ENCODE peak calls at places on chromosomes 13 and 19, in eight cellular contexts. Q is left ventricle myocardium inferior, T is adrenal gland, D is cardiac muscle cell, S is mucosa of descending colon, U is Peyer's patch, K is ovary, X is thoracic aorta. J is an unnamed sample.

GRCh38 chr13:96984061-96984508 is 10.2 kb downstream of the OXGR1 start:
- DNase-seq in Q (no peak), T (peak; percentile 68), D (peak; percentile 23), S (peak; percentile 72), U (no peak), K (no peak), X (no peak), J (peak; percentile 75)

GRCh38 chr13:33536639-33537425 is 251.3 kb upstream of the STARD13 start:
- DNase-seq in Q (no peak), T (no peak), D (no peak), S (no peak), U (no peak), K (no peak), X (no peak), J (no peak)

GRCh38 chr13:47148543-47148942 is 251.7 kb upstream of the HTR2A start:
- DNase-seq in Q (no peak), T (no peak), D (no peak), S (no peak), U (no peak), K (no peak), X (no peak), J (no peak)

GRCh38 chr19:50723069-50723468 is at the start of gene CLEC11A:
- DNase-seq in Q (peak; percentile 72), T (no peak), D (peak; percentile 91), S (peak; percentile 61), U (no peak), K (peak; percentile 40), X (no peak), J (no peak)

GRCh38 chr19:50975766-50976165 is 6.4 kb upstream of the KLK6 start:
- DNase-seq in Q (no peak), T (no peak), D (no peak), S (no peak), U (no peak), K (no peak), X (no peak), J (no peak)

GRCh38 chr19:45777395-45777961 is 4.8 kb downstream of the DMPK start:
- DNase-seq in Q (no peak), T (no peak), D (no peak), S (no peak), U (no peak), K (no peak), X (no peak), J (no peak)

GRCh38 chr19:43780706-43781525 is at the start of gene KCNN4:
- DNase-seq in Q (no peak), T (no peak), D (no peak), S (peak; percentile 89), U (peak; percentile 86), K (no peak), X (no peak), J (no peak)

GRCh38 chr13:77386880-77387606 is 60.1 kb upstream of the MYCBP2 start:
- DNase-seq in Q (no peak), T (no peak), D (peak; percentile 50), S (no peak), U (no peak), K (no peak), X (peak; percentile 19), J (no peak)

GRCh38 chr19:49559928-49560327 is 20.4 kb downstream of the NOSIP start:
- DNase-seq in Q (no peak), T (no peak), D (no peak), S (no peak), U (no peak), K (no peak), X (no peak), J (no peak)

GRCh38 chr13:28532226-28533048 is 37.5 kb upstream of the FLT1 start:
- DNase-seq in Q (peak; percentile 53), T (peak; percentile 32), D (peak; percentile 36), S (peak; percentile 53), U (no peak), K (no peak), X (no peak), J (peak; percentile 69)

GRCh38 chr13:110397445-110397844 is 90.4 kb downstream of the COL4A2 start:
- DNase-seq in Q (no peak), T (no peak), D (peak; percentile 90), S (no peak), U (no peak), K (peak; percentile 42), X (no peak), J (no peak)

GRCh38 chr13:30355405-30355741 is 48.0 kb upstream of the KATNAL1 start:
- DNase-seq in Q (no peak), T (peak; percentile 16), D (no peak), S (no peak), U (peak; percentile 61), K (no peak), X (no peak), J (peak; percentile 37)

GRCh38 chr19:46610413-46610775 is 9.3 kb downstream of the CALM3 start:
- DNase-seq in Q (peak; percentile 12), T (peak; percentile 15), D (no peak), S (peak; percentile 10), U (peak; percentile 13), K (no peak), X (no peak), J (no peak)

GRCh38 chr19:49556412-49557398 is 23.7 kb downstream of the NOSIP start:
- DNase-seq in Q (no peak), T (peak; percentile 82), D (no peak), S (peak; percentile 68), U (no peak), K (no peak), X (no peak), J (no peak)

GRCh38 chr13:113759525-113760137 is 605 bp downstream of the TMEM255B start:
- DNase-seq in Q (no peak), T (peak; percentile 44), D (peak; percentile 23), S (peak; percentile 51), U (no peak), K (peak; percentile 24), X (no peak), J (peak; percentile 84)

GRCh38 chr19:17784201-17785008 is 10.5 kb upstream of the B3GNT3 start:
- DNase-seq in Q (peak; percentile 49), T (peak; percentile 75), D (peak; percentile 79), S (no peak), U (peak; percentile 72), K (peak; percentile 63), X (no peak), J (peak; percentile 55)

GRCh38 chr13:91154553-91154952 is 192.9 kb upstream of the MIR17HG start:
- DNase-seq in Q (no peak), T (no peak), D (no peak), S (no peak), U (no peak), K (no peak), X (no peak), J (no peak)

GRCh38 chr13:32914686-32915085 is 101.5 kb upstream of the KL start:
- DNase-seq in Q (no peak), T (no peak), D (no peak), S (no peak), U (no peak), K (no peak), X (no peak), J (no peak)

GRCh38 chr13:49714757-49715156 is 23.5 kb upstream of the EBPL start:
- DNase-seq in Q (no peak), T (no peak), D (no peak), S (no peak), U (no peak), K (no peak), X (no peak), J (no peak)

GRCh38 chr13:49716615-49717014 is 25.3 kb upstream of the EBPL start:
- DNase-seq in Q (no peak), T (no peak), D (no peak), S (no peak), U (no peak), K (no peak), X (no peak), J (no peak)

DNA sequence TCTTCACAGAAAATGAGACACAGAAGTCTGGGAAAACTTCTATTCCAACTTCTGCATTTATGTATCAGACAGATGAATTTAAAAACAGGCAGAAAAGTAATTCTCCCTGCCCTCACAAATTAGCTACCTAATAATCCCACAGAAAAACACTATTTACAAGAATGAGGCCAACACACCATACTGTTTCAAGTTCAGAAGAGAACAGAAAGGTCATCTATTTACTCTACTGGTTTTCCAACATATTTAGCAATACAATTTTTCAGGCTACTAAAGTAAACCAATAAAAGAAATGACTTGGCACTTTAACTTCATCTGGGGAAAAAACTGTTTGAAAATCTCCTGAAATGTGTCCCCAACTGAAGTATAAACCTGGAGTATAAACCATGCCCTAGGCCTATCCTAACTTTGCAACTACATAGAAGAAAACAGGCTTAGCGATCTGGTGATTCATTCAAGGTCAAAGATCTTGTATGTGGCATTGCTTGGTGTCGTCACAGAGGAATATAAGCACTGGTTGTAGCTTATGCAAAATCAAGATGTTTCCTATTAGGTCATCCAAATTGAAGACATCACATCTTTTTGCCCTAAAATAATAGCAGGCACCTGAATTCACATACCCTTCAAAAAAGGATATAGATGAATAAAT is 20.1 kb upstream of the EBPL start:
- DNase-seq in Q (no peak), T (no peak), D (peak; percentile 79), S (no peak), U (no peak), K (no peak), X (no peak), J (peak; percentile 44)
- H3K36me3 ChIP-seq in Q (peaks cover 67% of the 10 kb centered on the region), T (no peaks in the 10 kb centered on the region), D (peaks cover 20% of the 10 kb centered on the region), S (no peaks in the 10 kb centered on the region), U (no peaks in the 10 kb centered on the region), K (no peaks in the 10 kb centered on the region), X (peaks cover 10% of the 10 kb centered on the region), J (peaks cover 2% of the 10 kb centered on the region)

GRCh38 chr19:30647891-30648290 is 275.7 kb downstream of the ZNF536 start:
- DNase-seq in Q (no peak), T (no peak), D (no peak), S (no peak), U (no peak), K (no peak), X (no peak), J (no peak)
- TF ChIP-seq CTCF in Q (no peak), T (no peak), D (no peak), S (no peak), U (no peak), K (no peak), X (no peak), J (no peak)

DNA sequence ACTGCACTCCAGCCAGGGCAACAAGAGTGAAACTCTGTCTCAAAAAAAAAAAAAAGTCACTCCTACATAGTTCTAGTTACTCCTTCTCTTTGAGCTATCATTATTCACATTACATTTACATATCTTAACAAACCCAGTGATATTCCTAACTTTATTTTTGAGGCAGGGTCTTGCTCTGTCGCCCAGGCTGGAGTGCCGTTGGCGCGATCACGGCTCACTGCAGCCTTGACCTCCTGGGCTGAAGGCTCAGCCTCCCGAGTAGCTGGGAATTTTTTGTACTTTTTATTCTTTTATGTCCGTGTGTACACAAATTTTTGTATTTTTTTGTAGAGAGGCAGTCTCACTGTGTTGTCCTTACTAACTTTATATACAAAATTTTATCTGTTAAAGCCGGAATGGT is 587 bp upstream of the RPS15 start:
- DNase-seq in Q (no peak), T (no peak), D (no peak), S (no peak), U (no peak), K (no peak), X (no peak), J (no peak)
- H3K36me3 ChIP-seq in Q (peaks cover 64% of the 10 kb centered on the region), T (no peaks in the 10 kb centered on the region), D (peaks cover 24% of the 10 kb centered on the region), S (peaks cover 9% of the 10 kb centered on the region), U (no peaks in the 10 kb centered on the region), K (no peaks in the 10 kb centered on the region), X (peaks cover 48% of the 10 kb centered on the region), J (peaks cover 7% of the 10 kb centered on the region)

DNA sequence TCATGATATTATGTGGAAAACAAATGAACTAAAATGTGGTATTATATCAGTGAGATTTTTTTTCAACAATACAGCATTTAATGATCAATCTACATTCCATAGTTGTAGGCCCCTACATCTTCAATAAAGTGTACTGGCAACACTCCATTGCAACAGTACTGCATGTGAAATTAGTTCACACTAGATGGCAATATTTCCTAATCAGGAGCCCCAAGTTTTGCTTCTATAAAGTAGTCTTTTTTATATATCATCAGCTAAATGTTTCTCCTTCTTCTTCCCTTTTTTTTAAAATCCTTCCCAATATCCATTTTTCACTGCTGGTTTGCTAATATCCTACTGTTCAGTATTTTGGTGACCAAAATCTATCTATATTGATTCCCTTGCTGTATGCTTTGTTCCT is 528.3 kb upstream of the ATXN8OS start:
- DNase-seq in Q (no peak), T (no peak), D (no peak), S (no peak), U (no peak), K (no peak), X (no peak), J (no peak)
- TF ChIP-seq CTCF in Q (no peak), T (no peak), D (no peak), S (no peak), U (no peak), K (no peak), X (no peak), J (no peak)